ENCODE peak calls at places on chromosomes 13 and 19, in nine cellular contexts. G, H, X, S, C, N, P, B and Q are unnamed samples.

GRCh38 chr13:24050292-24050711 is 110.2 kb upstream of the SPATA13 start:
- DNase-seq in G (peak), H (no peak), X (no peak), S (no peak), C (peak), N (no peak), P (no peak), B (peak), Q (no peak)

GRCh38 chr13:51590966-51591627 is 6.8 kb downstream of the WDFY2 start:
- DNase-seq in G (peak), H (no peak), X (peak), S (no peak), C (peak), N (peak), P (peak), B (peak), Q (no peak)

GRCh38 chr13:28753208-28753892 is 34.6 kb upstream of the SLC46A3 start:
- DNase-seq in G (peak), H (no peak), X (no peak), S (no peak), C (peak), N (peak), P (peak), B (peak), Q (peak)

GRCh38 chr19:17784201-17785008 is 10.5 kb upstream of the B3GNT3 start:
- DNase-seq in G (peak), H (peak), X (peak), S (peak), C (no peak), N (peak), P (peak), B (peak), Q (peak)

GRCh38 chr13:104936304-104936703 is 1599.2 kb downstream of the EFNB2 start:
- DNase-seq in G (no peak), H (no peak), X (no peak), S (no peak), C (no peak), N (no peak), P (no peak), B (peak), Q (no peak)

GRCh38 chr13:110388141-110388943 is 81.3 kb downstream of the COL4A2 start:
- DNase-seq in G (no peak), H (no peak), X (no peak), S (no peak), C (peak), N (peak), P (no peak), B (peak), Q (no peak)

GRCh38 chr19:51015691-51016267 is 3.7 kb downstream of the KLK10 start:
- DNase-seq in G (no peak), H (no peak), X (no peak), S (no peak), C (no peak), N (no peak), P (no peak), B (no peak), Q (no peak)

GRCh38 chr13:42094641-42095040 is 46.2 kb downstream of the DGKH start:
- DNase-seq in G (no peak), H (no peak), X (no peak), S (no peak), C (no peak), N (no peak), P (peak), B (no peak), Q (no peak)

GRCh38 chr13:112711528-112712265 is 21.9 kb downstream of the ATP11A start:
- DNase-seq in G (peak), H (no peak), X (peak), S (peak), C (peak), N (peak), P (peak), B (peak), Q (no peak)

GRCh38 chr19:28425431-28425931 is 787.5 kb downstream of the UQCRFS1 start:
- DNase-seq in G (no peak), H (no peak), X (no peak), S (no peak), C (peak), N (no peak), P (no peak), B (no peak), Q (no peak)

GRCh38 chr13:60431108-60431700 is 34.2 kb downstream of the TDRD3 start:
- DNase-seq in G (peak), H (peak), X (peak), S (peak), C (peak), N (peak), P (peak), B (peak), Q (no peak)

GRCh38 chr13:105083986-105084385 is 1451.5 kb downstream of the EFNB2 start:
- DNase-seq in G (no peak), H (no peak), X (no peak), S (no peak), C (no peak), N (no peak), P (no peak), B (no peak), Q (no peak)

GRCh38 chr13:78102121-78102677 is 183.6 kb upstream of the EDNRB start:
- DNase-seq in G (no peak), H (peak), X (no peak), S (no peak), C (peak), N (no peak), P (peak), B (peak), Q (no peak)
- TF ChIP-seq EZH2 in G (no peak), H (no peak), X (no peak), S (no peak), C (no peak), N (no peak), P (no peak), B (no peak), Q (no peak)

DNA sequence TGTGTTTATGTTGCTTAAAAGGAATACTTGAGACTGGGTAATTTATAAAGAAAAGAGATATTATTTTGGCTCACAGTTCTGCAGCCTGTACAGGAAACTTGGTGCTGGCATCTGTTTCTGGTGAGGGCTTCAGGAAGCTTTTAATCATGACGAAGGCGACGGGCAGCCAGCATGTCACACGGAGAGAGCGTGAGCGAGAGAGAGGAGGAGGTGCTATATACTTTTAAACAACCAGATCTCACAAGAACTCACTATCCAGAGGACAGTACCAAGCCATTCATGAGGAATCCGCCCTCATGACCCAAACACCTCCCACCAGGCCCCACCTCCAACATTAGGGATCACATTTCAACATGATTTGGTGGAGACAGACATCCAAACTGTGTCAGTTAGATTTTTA is 163.4 kb upstream of the TSC22D1 start:
- DNase-seq in G (no peak), H (no peak), X (no peak), S (no peak), C (no peak), N (no peak), P (peak), B (peak), Q (no peak)
- TF ChIP-seq EZH2 in G (no peak), H (no peak), X (no peak), S (no peak), C (no peak), N (no peak), P (no peak), B (no peak), Q (no peak)

GRCh38 chr13:108495686-108496363 is 133.6 kb upstream of the MYO16 start:
- DNase-seq in G (peak), H (no peak), X (peak), S (peak), C (peak), N (peak), P (no peak), B (peak), Q (no peak)
- TF ChIP-seq EZH2 in G (no peak), H (no peak), X (no peak), S (peak), C (no peak), N (peak), P (no peak), B (peak), Q (no peak)

DNA sequence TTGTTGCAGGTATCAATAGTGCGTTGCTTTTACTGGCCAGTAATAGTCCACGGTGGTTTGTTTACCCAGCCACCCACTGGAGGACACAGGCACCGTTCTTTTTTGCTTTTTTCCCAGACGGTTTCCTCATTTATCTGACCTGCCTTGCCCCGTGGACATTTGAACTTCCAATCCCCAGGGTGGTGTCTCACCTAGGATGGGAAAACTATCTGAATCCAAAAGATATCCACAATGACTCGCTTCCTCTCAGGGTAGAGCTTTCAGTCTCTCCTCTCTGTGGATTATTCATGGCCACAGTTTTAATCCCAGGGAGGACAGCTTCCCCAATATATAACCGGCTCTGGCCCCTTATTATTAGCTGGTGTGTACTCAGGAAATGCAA is 170.8 kb downstream of the FOXO1 start:
- DNase-seq in G (no peak), H (no peak), X (no peak), S (no peak), C (no peak), N (no peak), P (peak), B (no peak), Q (no peak)
- TF ChIP-seq EZH2 in G (no peak), H (no peak), X (no peak), S (no peak), C (no peak), N (no peak), P (no peak), B (no peak), Q (no peak)

DNA sequence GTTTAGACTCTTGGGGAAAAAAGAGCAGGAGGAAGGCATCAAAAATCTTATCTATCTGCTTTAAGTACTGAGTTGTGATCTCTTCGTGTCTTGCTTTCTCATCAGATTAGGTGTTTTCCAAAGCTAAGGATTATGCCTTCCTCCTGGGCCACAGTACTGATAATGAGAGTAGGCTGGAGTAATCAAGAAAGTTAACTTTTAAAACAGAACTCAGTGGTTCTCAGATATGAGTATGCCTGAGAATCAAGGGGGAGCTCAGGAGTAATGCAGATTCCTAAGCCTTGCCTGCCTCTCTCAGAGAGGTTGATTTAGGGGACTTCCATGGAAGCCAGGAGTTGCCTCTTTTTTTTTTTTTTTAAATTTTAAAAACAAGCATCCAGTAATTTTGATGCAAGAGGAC is 23.5 kb downstream of the CDADC1 start:
- DNase-seq in G (no peak), H (no peak), X (no peak), S (no peak), C (no peak), N (no peak), P (no peak), B (no peak), Q (no peak)
- TF ChIP-seq EZH2 in G (no peak), H (no peak), X (no peak), S (no peak), C (no peak), N (no peak), P (no peak), B (no peak), Q (no peak)